ENCODE peak calls at places on chromosomes 4 and X, in four cellular contexts. N, R, J and S are unnamed samples.

GRCh38 chr4:151524610-151525009 is 115.6 kb downstream of the FHIP1A start:
- DNase-seq in J (peak), R (no peak), N (no peak), S (no peak)

GRCh38 chr4:119525005-119525749 is 103.4 kb downstream of the PDE5A start:
- DNase-seq in J (peak), R (no peak), N (no peak), S (no peak)

GRCh38 chrX:114798902-114799301 is 215.0 kb downstream of the HTR2C start:
- DNase-seq in J (peak), R (no peak), N (no peak), S (no peak)

GRCh38 chr4:27084685-27085356 is 224.2 kb downstream of the STIM2 start:
- DNase-seq in J (peak), N (peak), R (peak), S (peak)

GRCh38 chr4:42151568-42152506 is 618 bp downstream of the BEND4 start:
- DNase-seq in R (no peak), J (no peak), N (no peak), S (no peak)

GRCh38 chr4:125316781-125317525 is 2.2 kb downstream of the FAT4 start:
- DNase-seq in R (peak), N (peak), J (peak), S (peak)

GRCh38 chr4:160537681-160538080 is 1434.8 kb downstream of the RAPGEF2 start:
- DNase-seq in R (no peak), N (no peak), J (peak), S (no peak)

GRCh38 chr4:128835498-128836222 is 26.2 kb downstream of the JADE1 start:
- DNase-seq in N (peak), R (peak), J (no peak), S (no peak)

GRCh38 chr4:13089659-13089998 is 394.5 kb downstream of the RAB28 start:
- DNase-seq in N (no peak), R (no peak), J (no peak), S (no peak)

GRCh38 chrX:85963736-85964135 is 83.6 kb downstream of the CHM start:
- DNase-seq in N (no peak), J (peak), R (no peak), S (no peak)

GRCh38 chr4:186685744-186686143 is 37.9 kb downstream of the FAT1 start:
- DNase-seq in J (peak), N (no peak), R (no peak), S (no peak)

GRCh38 chr4:150136481-150136880 is 58.2 kb downstream of the DCLK2 start:
- DNase-seq in N (no peak), J (no peak), R (no peak), S (no peak)
- TF ChIP-seq CTCF in N (no peak), J (no peak), R (no peak), S (no peak)

DNA sequence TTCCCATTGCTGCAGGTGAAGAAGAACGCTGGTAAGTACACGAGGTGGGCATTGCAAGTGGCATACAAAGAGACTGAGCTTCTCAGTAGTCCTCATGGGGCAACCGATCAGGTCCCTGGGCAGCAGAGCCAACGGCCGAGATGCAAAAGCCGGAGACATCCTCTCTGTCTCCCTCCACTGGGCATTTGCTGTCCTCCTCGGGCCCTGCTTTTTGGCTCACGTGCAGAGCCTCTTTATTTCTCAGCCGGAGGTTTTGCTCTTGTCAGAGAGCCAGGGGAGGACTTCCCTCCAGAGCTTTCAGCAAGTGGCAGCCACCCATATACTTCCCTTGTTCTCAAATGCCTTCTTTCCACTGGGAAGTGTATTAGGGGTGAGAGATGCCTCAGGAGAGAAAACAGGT is 18.0 kb downstream of the STARD8 start:
- DNase-seq in N (no peak), J (no peak), R (no peak), S (no peak)
- TF ChIP-seq CTCF in N (peak), J (no peak), R (no peak), S (peak)

DNA sequence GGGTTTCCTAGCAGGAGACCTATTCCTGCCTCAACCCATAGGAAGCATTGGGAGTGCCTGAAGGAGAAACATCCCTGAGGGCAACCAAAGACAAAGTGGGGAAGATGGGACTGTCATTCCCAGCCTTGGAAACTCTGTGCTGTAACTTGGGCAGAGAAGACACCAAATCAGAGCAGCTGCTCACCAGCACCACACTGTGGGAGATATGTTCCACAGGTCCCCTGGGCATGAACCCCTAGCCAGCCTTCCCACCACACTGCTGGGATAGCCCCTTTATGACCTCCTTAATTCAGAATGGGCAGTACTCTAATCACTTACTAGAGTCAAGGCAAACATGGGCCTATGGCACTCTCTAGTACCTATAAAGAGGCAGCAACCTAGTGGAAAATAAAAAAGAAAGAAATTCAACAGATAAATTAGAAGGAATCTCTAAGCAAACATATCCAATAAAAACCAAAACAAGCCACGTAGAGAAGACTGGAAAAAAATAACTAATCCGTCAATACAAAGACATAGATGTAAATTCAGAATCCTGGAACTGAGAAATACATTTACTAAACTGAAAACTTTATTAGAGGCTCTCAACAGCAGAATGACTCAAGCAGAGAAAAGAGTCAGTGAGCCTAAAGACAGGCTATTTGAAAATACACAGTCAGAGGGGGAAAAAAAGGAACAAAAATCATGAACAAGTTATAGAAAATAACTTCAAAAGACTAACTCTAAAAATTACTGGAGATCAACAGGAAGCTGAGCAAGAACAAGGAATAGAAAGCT is 878.4 kb upstream of the FRG1 start:
- DNase-seq in N (no peak), J (no peak), R (no peak), S (no peak)
- TF ChIP-seq CTCF in N (no peak), J (no peak), R (no peak), S (no peak)

DNA sequence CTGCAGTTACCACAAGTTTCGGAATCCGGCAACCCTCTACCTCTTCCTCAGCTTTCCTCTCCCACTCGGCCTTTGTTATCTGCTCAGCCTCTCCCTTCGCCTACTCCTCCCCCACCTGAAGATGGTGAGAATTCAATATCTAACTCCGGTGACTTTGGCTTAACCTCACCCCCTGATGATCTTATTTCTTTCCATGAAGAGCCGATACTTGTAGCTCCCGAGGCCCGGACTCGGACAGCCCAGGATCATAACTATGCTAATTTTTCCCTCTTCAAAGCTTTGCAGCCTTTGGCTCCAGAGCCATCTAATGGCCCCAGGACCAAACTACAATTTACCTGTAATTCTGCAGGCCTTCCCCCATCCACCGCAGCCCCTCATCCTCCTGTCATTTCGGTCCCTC is 32.0 kb upstream of the MGST2 start:
- DNase-seq in R (peak), J (peak), N (no peak), S (no peak)
- TF ChIP-seq CTCF in R (peak), J (peak), N (peak), S (peak)